ENCODE peak calls at places on chromosomes 13 and 19, in four cellular contexts. R is ureter, Y is HT-29, J is neural crest cell. U is an unnamed sample.

GRCh38 chr19:50002386-50002960 is 22.7 kb downstream of the VRK3 start:
- DNase-seq in R (no peak), Y (no peak), J (no peak), U (no peak)

GRCh38 chr19:44644391-44645016 is 794 bp downstream of the PVR start:
- DNase-seq in R (no peak), Y (peak), J (peak), U (peak)

GRCh38 chr13:93529961-93530360 is 303.4 kb downstream of the GPC6 start:
- DNase-seq in R (no peak), Y (no peak), J (no peak), U (no peak)

GRCh38 chr19:55456347-55456746 is 5.1 kb downstream of the ISOC2 start:
- DNase-seq in R (no peak), Y (no peak), J (no peak), U (no peak)

GRCh38 chr13:112968380-112968909 is 569 bp upstream of the MCF2L start:
- DNase-seq in R (peak), Y (peak), J (no peak), U (no peak)

GRCh38 chr19:12749938-12750521 is 1.6 kb upstream of the BEST2 start:
- DNase-seq in R (no peak), Y (no peak), J (no peak), U (no peak)

GRCh38 chr19:53879145-53880037 is 2.6 kb upstream of the PRKCG start:
- DNase-seq in R (peak), Y (peak), J (peak), U (peak)

GRCh38 chr19:54029930-54030490 is 33.7 kb downstream of the VSTM1 start:
- DNase-seq in R (no peak), Y (peak), J (peak), U (peak)

GRCh38 chr19:45016388-45017314 is 15.4 kb downstream of the RELB start:
- DNase-seq in R (peak), Y (peak), J (peak), U (peak)

GRCh38 chr19:33446156-33446917 is 72.8 kb downstream of the CEBPG start:
- DNase-seq in R (no peak), Y (no peak), J (no peak), U (no peak)

GRCh38 chr19:46571495-46571894 is 29.6 kb upstream of the CALM3 start:
- DNase-seq in R (no peak), Y (peak), J (peak), U (peak)

GRCh38 chr19:16315825-16316505 is 8.7 kb upstream of the KLF2 start:
- DNase-seq in R (peak), Y (no peak), J (no peak), U (peak)

GRCh38 chr19:6751189-6751588 is 11.7 kb downstream of the TRIP10 start:
- DNase-seq in R (no peak), Y (no peak), J (no peak), U (no peak)